ENCODE peak calls at places on chromosomes 11 and 22, in ten cellular contexts. P, E, C, V, H, X, L, N, U and T are unnamed samples.

GRCh38 chr11:11567862-11568650 is 53.7 kb downstream of the GALNT18 start:
- DNase-seq in U (no peak), C (peak; percentile 88), X (no peak), H (peak; percentile 29), E (no peak), P (no peak), L (no peak), N (no peak), V (no peak), T (no peak)

GRCh38 chr11:43685483-43685882 is 4.9 kb downstream of the HSD17B12 start:
- DNase-seq in L (no peak), V (no peak), H (no peak), P (no peak), N (no peak), E (no peak), C (no peak), X (no peak), U (no peak), T (no peak)

GRCh38 chr11:28529540-28530410 is 421.6 kb downstream of the METTL15 start:
- DNase-seq in U (no peak), L (no peak), C (no peak), N (peak; percentile 32), X (no peak), V (no peak), E (peak; percentile 10), P (no peak), H (no peak), T (no peak)

GRCh38 chr11:63613517-63614135 is 607 bp downstream of the PLAAT3 start:
- DNase-seq in V (peak; percentile 49), E (peak; percentile 41), X (peak; percentile 75), H (peak; percentile 38), L (no peak), P (peak; percentile 53), C (peak; percentile 84), U (peak; percentile 14), N (peak; percentile 74), T (peak; percentile 77)

GRCh38 chr22:40340044-40340443 is 6.3 kb upstream of the ADSL start:
- DNase-seq in V (no peak), X (no peak), P (no peak), N (no peak), H (peak; percentile 58), C (no peak), E (no peak), U (no peak), L (no peak), T (no peak)

GRCh38 chr11:111531687-111532364 is 8.7 kb upstream of the LAYN start:
- DNase-seq in E (no peak), U (peak; percentile 27), V (no peak), L (no peak), N (no peak), P (no peak), X (peak; percentile 49), C (no peak), H (no peak), T (no peak)

GRCh38 chr11:75068559-75068958 is 28.1 kb downstream of the OR2AT4 start:
- DNase-seq in U (no peak), L (no peak), P (no peak), C (no peak), X (no peak), H (no peak), N (no peak), V (no peak), E (no peak), T (no peak)

GRCh38 chr11:69326622-69327219 is 32.8 kb downstream of the MYEOV start:
- DNase-seq in H (no peak), N (no peak), P (no peak), X (no peak), L (no peak), U (no peak), V (no peak), C (peak; percentile 18), E (no peak), T (no peak)

GRCh38 chr11:102912482-102912830 is 37.7 kb upstream of the MMP12 start:
- DNase-seq in E (no peak), V (no peak), X (no peak), H (no peak), C (no peak), L (no peak), P (no peak), N (no peak), U (no peak), T (no peak)

GRCh38 chr22:20725987-20726558 is 47.8 kb upstream of the SERPIND1 start:
- DNase-seq in E (no peak), U (no peak), L (no peak), C (no peak), N (no peak), P (no peak), H (no peak), V (no peak), X (no peak), T (no peak)

GRCh38 chr22:20727118-20728015 is 46.5 kb upstream of the SERPIND1 start:
- DNase-seq in C (no peak), V (no peak), H (no peak), L (no peak), N (no peak), E (no peak), U (no peak), X (no peak), P (no peak), T (no peak)

GRCh38 chr22:20720692-20721408 is 53.1 kb upstream of the SERPIND1 start:
- DNase-seq in E (no peak), L (no peak), C (no peak), U (no peak), H (no peak), N (no peak), P (no peak), V (no peak), X (no peak), T (no peak)

GRCh38 chr22:20724676-20725454 is 49.0 kb upstream of the SERPIND1 start:
- DNase-seq in H (no peak), V (no peak), U (no peak), N (no peak), L (no peak), E (no peak), X (peak; percentile 10), P (no peak), C (no peak), T (no peak)

GRCh38 chr22:20721409-20722218 is 52.3 kb upstream of the SERPIND1 start:
- DNase-seq in X (no peak), P (no peak), E (no peak), C (no peak), U (no peak), L (no peak), N (no peak), H (no peak), V (no peak), T (no peak)
- H3K27ac ChIP-seq in X (no peak overlapping the region), P (no peak overlapping the region), E (no peak overlapping the region), C (no peak overlapping the region), U (no peak overlapping the region), L (no peak overlapping the region), N (no peak overlapping the region), H (no peak overlapping the region), V (no peak overlapping the region), T (no peak overlapping the region)

GRCh38 chr22:38923463-38924196 is 33.8 kb upstream of the APOBEC3A start:
- DNase-seq in N (peak; percentile 71), U (no peak), V (peak; percentile 63), C (peak; percentile 93), H (peak; percentile 77), L (no peak), P (peak; percentile 77), X (no peak), E (peak; percentile 67), T (peak; percentile 89)
- H3K4me3 ChIP-seq in N (peak overlapping the region; percentile 15), U (no peak overlapping the region), V (peak overlapping the region; percentile 56), C (peak overlapping the region; percentile 4), H (no peak overlapping the region), L (no peak overlapping the region), P (no peak overlapping the region), X (no peak overlapping the region), E (no peak overlapping the region), T (no peak overlapping the region)

GRCh38 chr11:77215106-77215505 is 86.4 kb downstream of the GDPD4 start:
- DNase-seq in U (no peak), L (no peak), C (no peak), P (no peak), X (no peak), H (no peak), N (no peak), E (no peak), V (no peak), T (no peak)
- H3K4me1 ChIP-seq in U (no peaks in the 10 kb centered on the region), L (no peaks in the 10 kb centered on the region), C (no peaks in the 10 kb centered on the region), P (no peaks in the 10 kb centered on the region), X (no peaks in the 10 kb centered on the region), H (no peaks in the 10 kb centered on the region), N (no peaks in the 10 kb centered on the region), E (no peaks in the 10 kb centered on the region), V (no peaks in the 10 kb centered on the region), T (no peaks in the 10 kb centered on the region)

DNA sequence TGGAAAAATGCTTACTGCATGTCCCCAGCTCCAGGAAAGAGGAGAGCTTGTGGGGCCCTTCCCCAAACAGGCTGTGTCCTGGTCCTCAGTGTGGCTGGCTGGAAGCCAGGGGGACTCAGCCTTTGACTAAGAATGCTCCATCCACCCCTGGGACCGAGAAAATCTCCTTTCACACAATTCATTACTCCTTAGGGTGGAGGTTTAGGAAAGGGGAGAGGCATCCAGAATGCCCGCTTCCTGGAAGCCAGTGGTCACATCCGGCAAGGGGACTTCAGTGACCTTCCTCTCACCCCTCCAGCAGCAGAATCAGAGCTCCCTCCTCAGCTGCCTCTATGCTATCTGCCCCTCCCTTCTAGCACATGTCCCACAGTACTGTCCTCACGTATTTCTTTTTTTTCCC is 21.9 kb downstream of the ATG16L2 start:
- DNase-seq in V (peak; percentile 84), L (no peak), H (no peak), X (no peak), P (no peak), E (no peak), N (no peak), C (peak; percentile 66), U (no peak), T (no peak)
- H3K27ac ChIP-seq in V (peak overlapping the region; percentile 95), L (no peak overlapping the region), H (peak overlapping the region; percentile 26), X (no peak overlapping the region), P (peak overlapping the region; percentile 19), E (peak overlapping the region; percentile 45), N (no peak overlapping the region), C (peak overlapping the region; percentile 49), U (no peak overlapping the region), T (peak overlapping the region; percentile 87)

GRCh38 chr11:96704847-96705246 is 315.0 kb downstream of the JRKL start:
- DNase-seq in U (no peak), L (no peak), P (no peak), C (no peak), X (no peak), N (no peak), H (no peak), E (no peak), V (no peak), T (no peak)

GRCh38 chr11:96706761-96707160 is 316.9 kb downstream of the JRKL start:
- DNase-seq in H (no peak), C (no peak), E (no peak), X (no peak), L (no peak), U (no peak), N (no peak), V (no peak), P (no peak), T (no peak)

GRCh38 chr11:96708469-96708868 is 318.7 kb downstream of the JRKL start:
- DNase-seq in C (no peak), X (no peak), E (no peak), V (no peak), H (no peak), U (no peak), P (no peak), N (no peak), L (no peak), T (no peak)

DNA sequence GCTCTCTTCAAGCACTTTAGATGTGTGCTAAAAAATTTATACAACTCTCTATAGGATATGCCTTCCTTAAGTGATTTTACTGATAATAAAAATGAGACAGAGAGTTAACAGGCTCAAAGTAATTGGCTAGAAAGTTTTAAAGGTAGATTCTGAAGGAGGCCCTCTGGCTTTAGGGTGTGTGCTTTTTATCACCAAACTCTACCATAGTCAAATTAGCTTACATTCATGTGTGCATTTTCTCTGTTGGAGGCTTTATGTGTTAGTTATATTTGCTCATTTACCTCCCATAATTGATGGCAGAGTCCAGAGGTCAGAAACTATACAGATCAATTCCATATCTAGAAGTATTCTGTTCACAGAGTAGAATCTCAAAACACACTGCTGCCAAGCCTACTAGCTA is 317.5 kb downstream of the JRKL start:
- DNase-seq in V (no peak), N (no peak), E (no peak), C (no peak), H (no peak), U (no peak), L (no peak), P (no peak), X (no peak), T (no peak)
- H3K4me3 ChIP-seq in V (no peak overlapping the region), N (no peak overlapping the region), E (no peak overlapping the region), C (no peak overlapping the region), H (no peak overlapping the region), U (no peak overlapping the region), L (no peak overlapping the region), P (no peak overlapping the region), X (no peak overlapping the region), T (no peak overlapping the region)